ENCODE peak calls at places on chromosomes 16 and 17, in seven cellular contexts. One of them, this sample, is unnamed.

GRCh38 chr16:58027341-58028167 is 2.0 kb downstream of the MMP15 start:
- DNase-seq in COR-L47: no peak
- DNase-seq in CD8-positive, alpha-beta T cell: no peak
- DNase-seq in amygdala: no peak
- DNase-seq in GM23248: peak
- DNase-seq in stomach: peak
- DNase-seq in NCI-H510A: peak
- DNase-seq in this sample: peak

GRCh38 chr16:85137323-85138072 is 25.2 kb upstream of the CIBAR2 start:
- DNase-seq in GM23248: peak
- DNase-seq in NCI-H510A: no peak
- DNase-seq in amygdala: peak
- DNase-seq in COR-L47: no peak
- DNase-seq in stomach: peak
- DNase-seq in CD8-positive, alpha-beta T cell: peak
- DNase-seq in this sample: no peak

GRCh38 chr16:67967183-67967955 is 1.1 kb downstream of the SLC12A4 start:
- DNase-seq in NCI-H510A: no peak
- DNase-seq in GM23248: peak
- DNase-seq in stomach: no peak
- DNase-seq in amygdala: no peak
- DNase-seq in COR-L47: no peak
- DNase-seq in CD8-positive, alpha-beta T cell: peak
- DNase-seq in this sample: peak

GRCh38 chr17:50893183-50893993 is 27.2 kb upstream of the TOB1 start:
- DNase-seq in stomach: no peak
- DNase-seq in CD8-positive, alpha-beta T cell: no peak
- DNase-seq in NCI-H510A: no peak
- DNase-seq in amygdala: peak
- DNase-seq in COR-L47: no peak
- DNase-seq in GM23248: peak
- DNase-seq in this sample: no peak

GRCh38 chr17:58279736-58280479 is 827 bp downstream of the MPO start:
- DNase-seq in COR-L47: no peak
- DNase-seq in amygdala: no peak
- DNase-seq in GM23248: no peak
- DNase-seq in stomach: no peak
- DNase-seq in CD8-positive, alpha-beta T cell: no peak
- DNase-seq in NCI-H510A: no peak
- DNase-seq in this sample: no peak

GRCh38 chr16:84088695-84089395 is 27.9 kb downstream of the MBTPS1 start:
- DNase-seq in amygdala: no peak
- DNase-seq in GM23248: peak
- DNase-seq in CD8-positive, alpha-beta T cell: peak
- DNase-seq in COR-L47: no peak
- DNase-seq in NCI-H510A: no peak
- DNase-seq in stomach: peak
- DNase-seq in this sample: peak

GRCh38 chr16:74936902-74937560 is 47.9 kb downstream of the WDR59 start:
- DNase-seq in NCI-H510A: no peak
- DNase-seq in amygdala: no peak
- DNase-seq in GM23248: peak
- DNase-seq in CD8-positive, alpha-beta T cell: no peak
- DNase-seq in COR-L47: no peak
- DNase-seq in stomach: no peak
- DNase-seq in this sample: no peak

GRCh38 chr17:67011527-67012175 is 32.7 kb upstream of the CACNG1 start:
- DNase-seq in NCI-H510A: peak
- DNase-seq in stomach: no peak
- DNase-seq in amygdala: no peak
- DNase-seq in GM23248: no peak
- DNase-seq in CD8-positive, alpha-beta T cell: no peak
- DNase-seq in COR-L47: no peak
- DNase-seq in this sample: no peak

GRCh38 chr16:58502217-58502921 is 2.4 kb downstream of the NDRG4 start:
- DNase-seq in stomach: no peak
- DNase-seq in COR-L47: no peak
- DNase-seq in GM23248: no peak
- DNase-seq in CD8-positive, alpha-beta T cell: no peak
- DNase-seq in amygdala: no peak
- DNase-seq in NCI-H510A: no peak
- DNase-seq in this sample: no peak

GRCh38 chr17:51435641-51436091 is 175.3 kb downstream of the UTP18 start:
- DNase-seq in COR-L47: peak
- DNase-seq in CD8-positive, alpha-beta T cell: no peak
- DNase-seq in NCI-H510A: peak
- DNase-seq in GM23248: peak
- DNase-seq in amygdala: peak
- DNase-seq in stomach: peak
- DNase-seq in this sample: peak

This sample was measured in mesendoderm.